ENCODE peak calls at places on chromosome 20, in four cellular contexts. T, D, U and R are unnamed samples.

GRCh38 chr20:20520776-20521175 is 152.9 kb downstream of the INSM1 start:
- DNase-seq in U (peak; percentile 69), D (no peak), T (no peak), R (peak; percentile 76)

GRCh38 chr20:54494303-54495006 is 19.1 kb downstream of the DOK5 start:
- DNase-seq in U (no peak), T (no peak), D (no peak), R (no peak)

GRCh38 chr20:22338140-22338708 is 246.1 kb downstream of the FOXA2 start:
- DNase-seq in U (no peak), D (no peak), T (no peak), R (no peak)

GRCh38 chr20:4961746-4962145 is 39.6 kb downstream of the SLC23A2 start:
- DNase-seq in D (no peak), T (no peak), U (peak; percentile 87), R (peak; percentile 91)

GRCh38 chr20:36153754-36154695 is 515 bp upstream of the EPB41L1 start:
- DNase-seq in D (peak; percentile 62), U (peak; percentile 75), T (peak; percentile 85), R (no peak)

GRCh38 chr20:36175016-36175415 is 20.5 kb downstream of the EPB41L1 start:
- DNase-seq in D (no peak), T (no peak), U (peak; percentile 64), R (no peak)

GRCh38 chr20:31698803-31699718 is 23.6 kb downstream of the BCL2L1 start:
- DNase-seq in D (no peak), T (no peak), U (peak; percentile 98), R (peak; percentile 60)

GRCh38 chr20:40805592-40805991 is 116.6 kb upstream of the MAFB start:
- DNase-seq in D (no peak), T (peak; percentile 17), U (no peak), R (no peak)

GRCh38 chr20:10171864-10172751 is 46.5 kb upstream of the SNAP25 start:
- DNase-seq in D (peak; percentile 15), T (peak; percentile 78), U (peak; percentile 45), R (no peak)

GRCh38 chr20:18224968-18225568 is 63.3 kb upstream of the ZNF133 start:
- DNase-seq in T (no peak), D (peak; percentile 67), U (peak; percentile 54), R (no peak)

GRCh38 chr20:5945963-5946362 is 4.4 kb downstream of the TRMT6 start:
- DNase-seq in U (peak; percentile 61), T (no peak), D (no peak), R (no peak)

GRCh38 chr20:59399426-59400099 is 99.2 kb downstream of the EDN3 start:
- DNase-seq in T (no peak), U (no peak), D (no peak), R (no peak)

GRCh38 chr20:17505664-17506517 is 25.3 kb downstream of the BFSP1 start:
- DNase-seq in U (peak; percentile 65), D (no peak), T (no peak), R (peak; percentile 88)

GRCh38 chr20:13821876-13822275 is 37.0 kb downstream of the NDUFAF5 start:
- DNase-seq in T (no peak), U (peak; percentile 8), D (no peak), R (peak; percentile 50)

GRCh38 chr20:33209789-33210188 is 7.4 kb upstream of the BPIFA3 start:
- DNase-seq in D (peak; percentile 85), T (peak; percentile 84), U (peak; percentile 61), R (peak; percentile 79)

GRCh38 chr20:10433014-10433622 is 904 bp downstream of the MKKS start:
- DNase-seq in U (peak; percentile 34), D (no peak), T (no peak), R (no peak)

GRCh38 chr20:44629542-44629941 is 22.0 kb downstream of the ADA start:
- DNase-seq in U (no peak), T (no peak), D (no peak), R (no peak)

GRCh38 chr20:58618694-58619540 is 32.2 kb upstream of the STX16 start:
- DNase-seq in T (peak; percentile 72), U (no peak), D (no peak), R (no peak)

GRCh38 chr20:4817230-4817671 is 95.5 kb downstream of the PRND start:
- DNase-seq in D (no peak), U (no peak), T (no peak), R (peak; percentile 44)

GRCh38 chr20:23094927-23095326 is 8.8 kb upstream of the CD93 start:
- DNase-seq in D (no peak), U (peak; percentile 50), T (no peak), R (no peak)

DNA sequence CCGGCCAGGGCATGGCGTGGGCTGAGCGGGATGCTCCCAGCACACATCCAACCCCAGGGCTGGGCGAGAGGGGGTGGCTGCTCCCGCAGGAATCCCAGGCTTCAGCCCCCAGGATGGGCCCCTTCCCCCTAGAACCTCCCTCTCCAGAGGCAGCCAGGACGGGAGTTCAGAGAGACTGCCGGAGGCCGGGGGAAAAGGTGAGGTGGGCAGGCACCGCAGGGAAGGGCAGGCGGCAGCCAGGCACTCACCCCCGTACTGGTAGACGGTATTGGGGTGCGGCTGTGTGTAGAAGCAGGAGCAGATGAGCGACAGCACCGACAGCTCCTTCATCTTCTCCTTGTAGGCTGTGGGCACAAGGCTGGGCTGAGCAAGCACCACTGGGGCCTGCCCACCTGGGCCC is 9.3 kb downstream of the STMN3 start:
- DNase-seq in D (no peak), U (no peak), T (no peak), R (no peak)
- H2BK12ac ChIP-seq in D (no peak overlapping the region), U (no peak overlapping the region), T (no peak overlapping the region), R (no peak overlapping the region)

GRCh38 chr20:56761393-56761792 is 132.3 kb downstream of the TFAP2C start:
- DNase-seq in U (no peak), T (no peak), D (no peak), R (no peak)
- H2BK12ac ChIP-seq in U (no peak overlapping the region), T (no peak overlapping the region), D (no peak overlapping the region), R (no peak overlapping the region)

GRCh38 chr20:1876217-1876921 is 18.8 kb upstream of the SIRPA start:
- DNase-seq in U (no peak), T (no peak), D (no peak), R (peak; percentile 87)

GRCh38 chr20:1877604-1878195 is 17.5 kb upstream of the SIRPA start:
- DNase-seq in D (no peak), T (no peak), U (no peak), R (no peak)

GRCh38 chr20:1875762-1876161 is 19.4 kb upstream of the SIRPA start:
- DNase-seq in D (no peak), U (peak; percentile 53), T (no peak), R (no peak)

GRCh38 chr20:1875169-1875554 is 20.0 kb upstream of the SIRPA start:
- DNase-seq in T (no peak), U (no peak), D (no peak), R (no peak)

DNA sequence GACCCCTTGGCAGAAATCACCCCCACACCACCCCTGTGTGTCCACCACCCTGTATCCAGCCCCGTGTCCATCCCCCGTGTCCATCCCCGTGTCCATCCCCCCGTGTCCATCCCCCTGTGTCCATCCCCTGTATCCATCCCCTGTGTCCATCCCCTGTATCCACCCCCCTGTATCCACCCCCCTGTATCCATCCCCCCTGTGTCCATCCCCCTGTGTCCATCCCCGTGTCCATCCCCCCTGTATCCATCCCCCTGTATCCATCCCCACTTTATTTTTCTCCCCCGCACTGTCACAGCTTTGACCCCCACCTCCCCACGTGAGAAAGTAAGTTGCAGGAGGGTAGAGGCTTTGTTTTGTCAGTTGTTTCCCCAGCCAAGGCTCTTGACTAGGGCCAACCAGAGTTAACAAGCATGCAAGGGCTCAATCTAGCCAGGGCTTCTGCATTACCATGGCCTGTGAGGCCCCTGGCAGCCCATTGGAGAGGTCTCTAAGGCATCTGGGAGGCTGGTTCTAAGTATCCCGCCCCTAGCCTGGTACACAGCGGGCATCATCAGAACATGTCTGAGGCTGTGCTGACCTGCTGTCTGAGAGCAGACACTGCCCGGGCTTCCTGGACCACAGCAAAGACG is 18.1 kb upstream of the SIRPA start:
- DNase-seq in D (peak; percentile 44), U (no peak), T (no peak), R (no peak)
- H2BK12ac ChIP-seq in D (no peak overlapping the region), U (no peak overlapping the region), T (no peak overlapping the region), R (no peak overlapping the region)

GRCh38 chr20:15827628-15828027 is 745.6 kb downstream of the KIF16B start:
- DNase-seq in U (no peak), D (no peak), T (no peak), R (no peak)

GRCh38 chr20:15835811-15836210 is 737.4 kb downstream of the KIF16B start:
- DNase-seq in D (no peak), U (no peak), T (no peak), R (no peak)

GRCh38 chr20:15834857-15835256 is 738.4 kb downstream of the KIF16B start:
- DNase-seq in U (no peak), T (no peak), D (no peak), R (no peak)

GRCh38 chr20:15832512-15832911 is 740.7 kb downstream of the KIF16B start:
- DNase-seq in D (no peak), T (no peak), U (no peak), R (no peak)

GRCh38 chr20:15831201-15831600 is 742.0 kb downstream of the KIF16B start:
- DNase-seq in T (no peak), D (no peak), U (no peak), R (peak; percentile 74)
- H2BK12ac ChIP-seq in T (no peak overlapping the region), D (no peak overlapping the region), U (no peak overlapping the region), R (no peak overlapping the region)

GRCh38 chr20:61435823-61436220 is 183.8 kb downstream of the CDH4 start:
- DNase-seq in T (no peak), D (no peak), U (no peak), R (no peak)

GRCh38 chr20:61436268-61436667 is 184.2 kb downstream of the CDH4 start:
- DNase-seq in T (no peak), D (no peak), U (peak; percentile 71), R (no peak)

GRCh38 chr20:61435184-61435822 is 183.2 kb downstream of the CDH4 start:
- DNase-seq in U (no peak), D (no peak), T (no peak), R (no peak)

GRCh38 chr20:61437280-61438206 is 185.5 kb downstream of the CDH4 start:
- DNase-seq in U (peak; percentile 36), D (peak; percentile 52), T (peak; percentile 59), R (no peak)

GRCh38 chr20:61436674-61437279 is 184.7 kb downstream of the CDH4 start:
- DNase-seq in T (peak; percentile 96), U (peak; percentile 37), D (peak; percentile 91), R (no peak)
- H2BK12ac ChIP-seq in T (peak overlapping the region; percentile 41), U (no peak overlapping the region), D (no peak overlapping the region), R (no peak overlapping the region)